ENCODE peak calls at places on chromosomes 13 and 19, in ten cellular contexts. O is hypothalamus, C is adrenal gland, D is choroid plexus epithelial cell, I is NCI-H187, Z is T-helper 9 cell, U is left ventricle myocardium inferior, G is globus pallidus, M is ascending aorta, Y is Caki2. H is an unnamed sample.

GRCh38 chr13:28590450-28590849 is 68.5 kb upstream of the POMP start:
- DNase-seq in D (no peak), Z (no peak), M (no peak), I (no peak), Y (no peak), G (no peak), U (no peak), O (no peak), C (no peak), H (no peak)

GRCh38 chr13:26449063-26449848 is 108.2 kb upstream of the WASF3 start:
- DNase-seq in Y (no peak), O (no peak), D (no peak), C (no peak), M (no peak), I (no peak), U (no peak), G (no peak), Z (no peak), H (no peak)

GRCh38 chr19:3907626-3908265 is 25.1 kb upstream of the NMRK2 start:
- DNase-seq in M (no peak), U (no peak), O (no peak), D (no peak), G (no peak), I (no peak), Y (no peak), C (no peak), Z (no peak), H (no peak)

GRCh38 chr13:41065098-41065497 is 3.8 kb downstream of the WBP4 start:
- DNase-seq in Y (peak), I (no peak), D (peak), G (no peak), O (no peak), U (no peak), Z (no peak), C (no peak), M (no peak), H (no peak)

GRCh38 chr13:73061478-73062275 is 2.9 kb downstream of the KLF5 start:
- DNase-seq in G (no peak), Y (peak), I (no peak), O (no peak), Z (no peak), D (peak), U (no peak), C (no peak), M (no peak), H (no peak)

GRCh38 chr13:107462501-107462900 is 752.8 kb downstream of the LIG4 start:
- DNase-seq in U (no peak), Z (no peak), I (no peak), C (no peak), G (no peak), O (no peak), M (no peak), Y (no peak), D (peak), H (no peak)

GRCh38 chr13:114203536-114203935 is 24.5 kb downstream of the CFAP97D2 start:
- DNase-seq in C (no peak), D (no peak), Y (no peak), O (no peak), Z (peak), M (no peak), I (no peak), G (no peak), U (no peak), H (no peak)

GRCh38 chr19:34261335-34262109 is 7.2 kb downstream of the GARRE1 start:
- DNase-seq in G (no peak), I (no peak), O (no peak), Y (no peak), U (no peak), Z (no peak), C (no peak), D (no peak), M (no peak), H (no peak)

GRCh38 chr13:111034811-111035210 is 80.3 kb upstream of the ARHGEF7 start:
- DNase-seq in D (peak), Z (no peak), M (no peak), U (no peak), O (no peak), G (no peak), C (no peak), I (no peak), Y (no peak), H (no peak)

GRCh38 chr13:113837554-113838355 is 26.1 kb downstream of the GAS6 start:
- DNase-seq in C (peak), D (peak), Y (peak), O (peak), Z (no peak), U (peak), M (peak), G (peak), I (no peak), H (no peak)

GRCh38 chr19:56831279-56831678 is 9.2 kb downstream of the PEG3 start:
- DNase-seq in I (no peak), U (no peak), G (no peak), Z (no peak), M (no peak), Y (no peak), C (no peak), D (no peak), O (no peak), H (no peak)

GRCh38 chr13:23513460-23513859 is 56.8 kb upstream of the TNFRSF19 start:
- DNase-seq in O (no peak), I (no peak), G (no peak), D (no peak), Z (no peak), U (no peak), C (no peak), M (no peak), Y (no peak), H (no peak)

GRCh38 chr19:6381030-6381750 is 5.5 kb upstream of the PSPN start:
- DNase-seq in G (no peak), Z (no peak), I (no peak), C (no peak), M (no peak), Y (no peak), D (no peak), O (no peak), U (no peak), H (no peak)

GRCh38 chr13:50912851-50913250 is 3.3 kb downstream of the RNASEH2B start:
- DNase-seq in Y (no peak), O (no peak), Z (no peak), G (no peak), I (no peak), M (no peak), D (no peak), U (no peak), C (no peak), H (no peak)

GRCh38 chr13:31045621-31046081 is 113.2 kb downstream of the TEX26 start:
- DNase-seq in U (no peak), Z (peak), D (peak), G (no peak), O (no peak), M (peak), C (peak), I (no peak), Y (peak), H (peak)

GRCh38 chr13:83221813-83222241 is 660.4 kb downstream of the SLITRK1 start:
- DNase-seq in Y (peak), G (no peak), U (no peak), Z (no peak), I (no peak), O (no peak), D (peak), M (no peak), C (no peak), H (no peak)

GRCh38 chr19:3968556-3969434 is 2.1 kb downstream of the DAPK3 start:
- DNase-seq in C (peak), U (peak), Y (peak), I (no peak), M (peak), O (no peak), Z (no peak), D (peak), G (peak), H (no peak)

GRCh38 chr19:40342644-40343311 is 5.4 kb downstream of the C19orf47 start:
- DNase-seq in O (no peak), G (no peak), U (no peak), Z (no peak), M (no peak), D (no peak), Y (no peak), C (no peak), I (no peak), H (no peak)

GRCh38 chr19:49875801-49876421 is 1.2 kb downstream of the AKT1S1 start:
- DNase-seq in Y (peak), C (peak), U (peak), D (peak), O (peak), G (peak), I (no peak), Z (no peak), M (no peak), H (peak)

GRCh38 chr13:45696610-45697226 is 5.4 kb upstream of the CBY2 start:
- DNase-seq in U (no peak), G (no peak), C (no peak), O (no peak), D (peak), I (no peak), Y (no peak), Z (no peak), M (no peak), H (peak)

GRCh38 chr19:10552596-10553053 is 8.9 kb downstream of the ATG4D start:
- DNase-seq in Y (no peak), Z (no peak), O (no peak), I (no peak), U (no peak), C (no peak), G (no peak), M (no peak), D (peak), H (no peak)

GRCh38 chr19:1790054-1790762 is 21.9 kb downstream of the ATP8B3 start:
- DNase-seq in U (no peak), I (no peak), G (no peak), Z (no peak), M (no peak), D (no peak), C (no peak), O (no peak), Y (no peak), H (no peak)

GRCh38 chr19:18464646-18465045 is 26.7 kb upstream of the ISYNA1 start:
- DNase-seq in D (peak), G (peak), U (peak), O (peak), Z (no peak), Y (peak), M (peak), C (peak), I (peak), H (no peak)

GRCh38 chr19:10699650-10700335 is 1.4 kb upstream of the QTRT1 start:
- DNase-seq in O (no peak), Z (peak), Y (no peak), I (peak), M (no peak), D (peak), U (no peak), G (no peak), C (peak), H (peak)

GRCh38 chr13:49936943-49937273 is 768 bp upstream of the SPRYD7 start:
- DNase-seq in G (no peak), O (no peak), C (no peak), U (no peak), I (no peak), Z (no peak), M (no peak), D (no peak), Y (no peak), H (no peak)

GRCh38 chr13:47233734-47234133 is 336.9 kb upstream of the HTR2A start:
- DNase-seq in D (no peak), I (no peak), G (no peak), Y (no peak), C (no peak), O (no peak), U (peak), M (no peak), Z (no peak), H (no peak)

GRCh38 chr19:35704218-35704617 is at the start of gene ZBTB32:
- DNase-seq in M (no peak), Z (no peak), D (peak), C (peak), I (no peak), G (no peak), Y (no peak), O (no peak), U (no peak), H (no peak)

GRCh38 chr19:373391-374182 is 29.0 kb upstream of the MIER2 start:
- DNase-seq in D (no peak), G (no peak), Y (no peak), I (no peak), O (no peak), C (no peak), M (no peak), U (no peak), Z (no peak), H (no peak)

GRCh38 chr19:51904331-51905165 is at the start of gene ZNF649:
- DNase-seq in D (peak), O (peak), Y (no peak), I (peak), Z (peak), U (peak), M (peak), C (peak), G (peak), H (peak)

GRCh38 chr19:16254851-16255408 is 57.2 kb downstream of the AP1M1 start:
- DNase-seq in U (no peak), G (no peak), I (no peak), Z (no peak), Y (no peak), O (no peak), C (no peak), M (no peak), D (no peak), H (no peak)

GRCh38 chr13:109655206-109655600 is 131.2 kb downstream of the IRS2 start:
- DNase-seq in O (no peak), U (no peak), C (no peak), Y (no peak), M (no peak), Z (no peak), I (no peak), G (peak), D (no peak), H (peak)

GRCh38 chr19:29040951-29041350 is 172.0 kb downstream of the UQCRFS1 start:
- DNase-seq in C (no peak), Z (no peak), I (no peak), O (no peak), G (no peak), U (no peak), Y (no peak), D (no peak), M (no peak), H (no peak)

GRCh38 chr19:3636962-3637361 is 10.4 kb upstream of the CACTIN start:
- DNase-seq in M (no peak), C (no peak), O (no peak), Y (no peak), Z (no peak), D (no peak), G (no peak), U (no peak), I (no peak), H (no peak)

GRCh38 chr19:50794778-50795664 is 4.8 kb downstream of the ACP4 start:
- DNase-seq in C (no peak), O (no peak), G (no peak), D (no peak), I (no peak), Y (no peak), U (no peak), Z (no peak), M (no peak), H (no peak)

GRCh38 chr13:30743319-30744055 is 8.1 kb downstream of the ALOX5AP start:
- DNase-seq in C (peak), M (no peak), O (no peak), U (no peak), Z (no peak), Y (peak), I (no peak), D (peak), G (no peak), H (peak)

GRCh38 chr19:55256562-55257460 is 2.0 kb downstream of the PPP6R1 start:
- DNase-seq in M (no peak), Y (no peak), O (no peak), Z (no peak), D (peak), U (no peak), I (no peak), G (no peak), C (peak), H (no peak)

GRCh38 chr19:28631931-28632330 is 581.0 kb downstream of the UQCRFS1 start:
- DNase-seq in D (no peak), C (no peak), M (no peak), O (no peak), I (no peak), Z (no peak), Y (no peak), U (no peak), G (no peak), H (no peak)

GRCh38 chr19:15702590-15702930 is 25.3 kb upstream of the OR10H2 start:
- DNase-seq in I (no peak), M (peak), O (peak), G (peak), D (peak), Y (peak), C (peak), Z (no peak), U (peak), H (peak)

GRCh38 chr13:93925976-93926375 is 553.5 kb downstream of the DCT start:
- DNase-seq in O (no peak), I (no peak), Y (no peak), Z (no peak), D (no peak), M (no peak), C (no peak), G (no peak), U (no peak), H (no peak)

H was measured in AML-193.